ENCODE peak calls at places on chromosome 7, in four cellular contexts. R is C1 segment of cervical spinal cord; V is activated CD4-positive, alpha-beta T cell treated with anti-CD3 and anti-CD28 coated beads for 24 hours; O is cardiac fibroblast. N is an unnamed sample.

GRCh38 chr7:33449847-33450246 is 320.5 kb downstream of the BBS9 start:
- DNase-seq in R (no peak), V (no peak), O (no peak), N (no peak)

GRCh38 chr7:137996871-137997270 is 5.0 kb downstream of the CREB3L2 start:
- DNase-seq in R (no peak), V (no peak), O (no peak), N (no peak)

GRCh38 chr7:98627062-98627790 is 10.1 kb downstream of the NPTX2 start:
- DNase-seq in R (no peak), V (no peak), O (no peak), N (no peak)

GRCh38 chr7:18530224-18531179 is 35.0 kb downstream of the HDAC9 start:
- DNase-seq in R (no peak), V (no peak), O (no peak), N (no peak)

GRCh38 chr7:120741371-120742042 is 116.4 kb downstream of the TSPAN12 start:
- DNase-seq in R (no peak), V (no peak), O (no peak), N (no peak)

GRCh38 chr7:1395211-1396070 is 63.8 kb downstream of the MICALL2 start:
- DNase-seq in R (no peak), V (no peak), O (no peak), N (no peak)

GRCh38 chr7:114977277-114977676 is 55.4 kb downstream of the MDFIC start:
- DNase-seq in R (no peak), V (no peak), O (no peak), N (no peak)

GRCh38 chr7:55641811-55642210 is 69.5 kb upstream of the VOPP1 start:
- DNase-seq in R (no peak), V (no peak), O (no peak), N (no peak)

GRCh38 chr7:107982463-107982862 is 20.5 kb downstream of the LAMB1 start:
- DNase-seq in R (no peak), V (no peak), O (no peak), N (no peak)